ENCODE peak calls at places on chromosome 1, in eight cellular contexts. Q, J, W, E, P, Y, R and U are unnamed samples.

GRCh38 chr1:34597877-34598514 is 156.9 kb upstream of the GJB5 start:
- DNase-seq in Q (peak), J (peak), W (peak), E (peak), P (peak), Y (peak), R (peak), U (peak)

GRCh38 chr1:40187399-40187798 is 26.2 kb downstream of the RLF start:
- DNase-seq in Q (no peak), J (no peak), W (no peak), E (no peak), P (no peak), Y (no peak), R (no peak), U (peak)

GRCh38 chr1:96487404-96487803 is 234.2 kb upstream of the PTBP2 start:
- DNase-seq in Q (no peak), J (no peak), W (peak), E (no peak), P (no peak), Y (no peak), R (no peak), U (no peak)

GRCh38 chr1:47875831-47876586 is 121.2 kb downstream of the TRABD2B start:
- DNase-seq in Q (no peak), J (no peak), W (peak), E (peak), P (peak), Y (no peak), R (no peak), U (no peak)

GRCh38 chr1:29180497-29181412 is 945 bp downstream of the SRSF4 start:
- DNase-seq in Q (peak), J (no peak), W (no peak), E (peak), P (no peak), Y (peak), R (no peak), U (peak)

GRCh38 chr1:55196433-55197035 is 18.6 kb downstream of the USP24 start:
- DNase-seq in Q (no peak), J (no peak), W (no peak), E (no peak), P (peak), Y (no peak), R (no peak), U (no peak)

GRCh38 chr1:180507826-180508724 is 5.7 kb upstream of the ACBD6 start:
- DNase-seq in Q (peak), J (no peak), W (peak), E (no peak), P (peak), Y (no peak), R (no peak), U (peak)

GRCh38 chr1:200729863-200730262 is 8.8 kb upstream of the CAMSAP2 start:
- DNase-seq in Q (no peak), J (no peak), W (no peak), E (no peak), P (no peak), Y (no peak), R (no peak), U (no peak)

GRCh38 chr1:99469641-99470040 is 176.3 kb upstream of the PALMD start:
- DNase-seq in Q (no peak), J (no peak), W (peak), E (no peak), P (peak), Y (no peak), R (no peak), U (no peak)

GRCh38 chr1:229323885-229324553 is 18.8 kb downstream of the CCSAP start:
- DNase-seq in Q (no peak), J (no peak), W (no peak), E (no peak), P (no peak), Y (no peak), R (no peak), U (no peak)